ENCODE peak calls at places on chromosomes 11 and 22, in eight cellular contexts. U, B, V, A, H, D, M and P are unnamed samples.

GRCh38 chr22:38490915-38491314 is 15.2 kb downstream of the DDX17 start:
- DNase-seq in U (peak; percentile 79), B (no peak), V (no peak), A (peak; percentile 65), H (peak; percentile 83), D (no peak), M (no peak), P (peak; percentile 64)

GRCh38 chr11:66311965-66312548 is 4.8 kb downstream of the CD248 start:
- DNase-seq in U (peak; percentile 89), B (peak; percentile 88), V (peak; percentile 89), A (peak; percentile 92), H (peak; percentile 95), D (peak; percentile 98), M (peak; percentile 92), P (peak; percentile 97)

GRCh38 chr22:27153386-27153785 is 496.0 kb downstream of the MIAT start:
- DNase-seq in U (no peak), B (no peak), V (no peak), A (peak; percentile 25), H (no peak), D (no peak), M (no peak), P (no peak)

GRCh38 chr11:64372802-64373597 is 14.0 kb downstream of the RPS6KA4 start:
- DNase-seq in U (no peak), B (peak; percentile 90), V (peak; percentile 52), A (no peak), H (peak; percentile 51), D (peak; percentile 75), M (peak; percentile 95), P (peak; percentile 18)

GRCh38 chr11:2732261-2732939 is 32.6 kb upstream of the KCNQ1OT1 start:
- DNase-seq in U (no peak), B (no peak), V (no peak), A (no peak), H (peak; percentile 89), D (no peak), M (no peak), P (no peak)

GRCh38 chr22:45969414-45969799 is 7.6 kb downstream of the WNT7B start:
- DNase-seq in U (no peak), B (peak; percentile 57), V (peak; percentile 58), A (no peak), H (no peak), D (no peak), M (peak; percentile 67), P (no peak)

GRCh38 chr22:38505595-38506117 is 455 bp downstream of the DDX17 start:
- DNase-seq in U (peak; percentile 46), B (peak; percentile 75), V (peak; percentile 40), A (peak; percentile 60), H (no peak), D (peak; percentile 72), M (no peak), P (peak; percentile 88)

GRCh38 chr11:37364246-37364839 is 766.3 kb upstream of the RAG2 start:
- DNase-seq in U (no peak), B (no peak), V (no peak), A (no peak), H (no peak), D (no peak), M (peak; percentile 64), P (no peak)

GRCh38 chr11:79028214-79028613 is 412.6 kb downstream of the TENM4 start:
- DNase-seq in U (no peak), B (no peak), V (no peak), A (no peak), H (no peak), D (no peak), M (no peak), P (no peak)

GRCh38 chr22:47110817-47111443 is 348.5 kb downstream of the TBC1D22A start:
- DNase-seq in U (peak; percentile 61), B (no peak), V (no peak), A (peak; percentile 45), H (no peak), D (no peak), M (no peak), P (no peak)

GRCh38 chr11:72103754-72104167 is 664 bp upstream of the LAMTOR1 start:
- DNase-seq in U (no peak), B (no peak), V (no peak), A (no peak), H (no peak), D (no peak), M (no peak), P (no peak)

GRCh38 chr22:48825802-48826520 is 1001.7 kb downstream of the BRD1 start:
- DNase-seq in U (no peak), B (no peak), V (no peak), A (no peak), H (no peak), D (no peak), M (no peak), P (no peak)

GRCh38 chr11:65903068-65903481 is 2.9 kb upstream of the FOSL1 start:
- DNase-seq in U (peak; percentile 91), B (no peak), V (peak; percentile 96), A (peak; percentile 90), H (peak; percentile 79), D (no peak), M (peak; percentile 70), P (peak; percentile 95)

GRCh38 chr22:47794851-47795250 is 1032.4 kb downstream of the TBC1D22A start:
- DNase-seq in U (no peak), B (no peak), V (no peak), A (no peak), H (no peak), D (no peak), M (no peak), P (no peak)

GRCh38 chr11:132312161-132312560 is 941.7 kb downstream of the NTM start:
- DNase-seq in U (peak; percentile 83), B (no peak), V (peak; percentile 39), A (peak; percentile 86), H (no peak), D (no peak), M (no peak), P (peak; percentile 60)

GRCh38 chr11:70398834-70399680 is 728 bp downstream of the CTTN start:
- DNase-seq in U (no peak), B (peak; percentile 53), V (no peak), A (no peak), H (no peak), D (peak; percentile 88), M (no peak), P (no peak)

DNA sequence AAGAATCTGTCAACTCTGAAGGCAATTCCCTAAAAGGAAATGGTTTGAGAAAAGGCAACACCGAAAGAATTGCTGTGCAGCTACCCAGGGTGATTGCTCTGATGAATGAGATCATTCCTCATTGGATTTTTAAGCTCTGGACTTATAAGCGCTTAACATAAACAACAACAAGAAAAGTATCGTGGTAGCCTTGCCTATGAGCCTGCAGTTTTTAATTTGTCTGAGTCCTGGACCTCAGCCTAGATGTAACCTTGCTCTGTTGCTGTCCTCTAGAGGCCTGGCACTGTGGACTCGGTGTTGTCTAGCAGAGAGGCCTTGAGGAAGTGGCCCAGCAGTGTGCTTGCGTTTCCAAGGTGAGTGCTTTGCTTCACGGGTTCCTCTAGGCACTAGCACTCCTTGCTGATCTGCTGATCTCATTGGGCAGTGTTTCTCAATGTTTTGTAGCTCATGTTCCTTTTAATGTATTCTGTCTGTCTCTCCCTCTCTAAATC is 20.4 kb downstream of the CCDC81 start:
- DNase-seq in U (peak; percentile 34), B (no peak), V (no peak), A (peak; percentile 52), H (no peak), D (no peak), M (peak; percentile 53), P (peak; percentile 12)
- H2AFZ ChIP-seq in U (peak overlapping the region; percentile 80), B (no peak overlapping the region), V (no peak overlapping the region), A (peak overlapping the region; percentile 87), H (no peak overlapping the region), D (no peak overlapping the region), M (no peak overlapping the region), P (peak overlapping the region; percentile 35)

GRCh38 chr11:43941257-43941879 is 1.1 kb upstream of the C11orf96 start:
- DNase-seq in U (peak; percentile 39), B (peak; percentile 86), V (no peak), A (no peak), H (no peak), D (no peak), M (no peak), P (peak; percentile 37)
- H2AFZ ChIP-seq in U (no peak overlapping the region), B (no peak overlapping the region), V (no peak overlapping the region), A (no peak overlapping the region), H (no peak overlapping the region), D (no peak overlapping the region), M (no peak overlapping the region), P (no peak overlapping the region)

DNA sequence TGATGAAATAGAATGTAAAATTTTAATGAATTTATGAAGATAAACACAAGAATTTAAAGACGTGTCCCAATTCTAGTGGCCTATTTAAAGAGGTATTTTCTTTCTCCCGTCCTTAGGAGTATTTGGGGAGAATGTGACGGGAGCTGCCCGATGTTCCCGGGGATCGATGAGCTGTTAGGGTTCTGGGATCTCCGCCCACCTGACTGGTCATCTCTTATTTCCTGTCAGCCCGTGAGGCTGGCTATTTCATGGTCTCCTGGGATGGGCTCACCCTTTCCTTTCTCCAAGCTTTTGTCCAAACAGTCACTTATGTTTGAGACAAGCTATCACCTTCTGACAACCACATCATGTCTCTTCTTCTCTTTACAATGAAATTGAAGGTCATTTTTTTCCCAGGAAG is 16.9 kb upstream of the CLMP start:
- DNase-seq in U (peak; percentile 28), B (no peak), V (no peak), A (peak; percentile 19), H (no peak), D (no peak), M (no peak), P (peak; percentile 83)
- H2AFZ ChIP-seq in U (peak overlapping the region; percentile 54), B (no peak overlapping the region), V (peak overlapping the region; percentile 58), A (no peak overlapping the region), H (no peak overlapping the region), D (no peak overlapping the region), M (no peak overlapping the region), P (peak overlapping the region; percentile 62)

GRCh38 chr11:69259072-69259471 is 34.9 kb upstream of the MYEOV start:
- DNase-seq in U (no peak), B (no peak), V (peak; percentile 72), A (no peak), H (no peak), D (no peak), M (no peak), P (no peak)

GRCh38 chr11:69261116-69261515 is 32.8 kb upstream of the MYEOV start:
- DNase-seq in U (no peak), B (no peak), V (no peak), A (no peak), H (peak; percentile 47), D (no peak), M (no peak), P (no peak)

GRCh38 chr11:69260622-69261021 is 33.3 kb upstream of the MYEOV start:
- DNase-seq in U (no peak), B (no peak), V (no peak), A (peak; percentile 27), H (no peak), D (no peak), M (no peak), P (no peak)

GRCh38 chr11:69257134-69257533 is 36.8 kb upstream of the MYEOV start:
- DNase-seq in U (no peak), B (no peak), V (no peak), A (no peak), H (no peak), D (no peak), M (no peak), P (no peak)

GRCh38 chr11:69257838-69258658 is 35.9 kb upstream of the MYEOV start:
- DNase-seq in U (no peak), B (no peak), V (no peak), A (no peak), H (no peak), D (no peak), M (peak; percentile 55), P (no peak)
- H2AFZ ChIP-seq in U (no peak overlapping the region), B (no peak overlapping the region), V (no peak overlapping the region), A (no peak overlapping the region), H (no peak overlapping the region), D (no peak overlapping the region), M (no peak overlapping the region), P (no peak overlapping the region)